ENCODE peak calls at places on chromosomes 3 and 15, in four cellular contexts. R is CD8-positive, alpha-beta T cell; U is psoas muscle; G is upper lobe of right lung. Q is an unnamed sample. For H3K9me3, the result is how much of the 10 kb centered on the place peaks cover.

GRCh38 chr3:58049143-58049785 is 41.0 kb downstream of the FLNB start:
- DNase-seq in G (no peak), U (peak), R (no peak), Q (peak)

GRCh38 chr15:52233405-52233804 is 42.2 kb upstream of the GNB5 start:
- DNase-seq in R (no peak), G (no peak), U (no peak), Q (no peak)

GRCh38 chr3:13022348-13023250 is 50.6 kb downstream of the IQSEC1 start:
- DNase-seq in U (peak), G (no peak), R (no peak), Q (peak)

GRCh38 chr3:169744332-169745054 is 20.4 kb downstream of the TERC start:
- DNase-seq in R (no peak), U (no peak), G (no peak), Q (no peak)

GRCh38 chr3:81676706-81677456 is 84.6 kb downstream of the GBE1 start:
- DNase-seq in R (no peak), G (no peak), U (no peak), Q (no peak)

GRCh38 chr3:46666471-46666845 is 27.0 kb downstream of the ALS2CL start:
- DNase-seq in G (peak), R (no peak), U (no peak), Q (peak)

GRCh38 chr3:172811099-172811498 is 60.6 kb downstream of the ECT2 start:
- DNase-seq in G (no peak), R (no peak), U (no peak), Q (no peak)

GRCh38 chr3:183434992-183435391 is 6.6 kb upstream of the MCF2L2 start:
- DNase-seq in U (no peak), R (no peak), G (no peak), Q (no peak)

GRCh38 chr3:161630791-161631190 is 134.2 kb downstream of the OTOL1 start:
- DNase-seq in G (no peak), U (no peak), R (no peak), Q (no peak)

GRCh38 chr3:153357436-153357835 is 195.4 kb downstream of the RAP2B start:
- DNase-seq in R (no peak), U (no peak), G (no peak), Q (no peak)

GRCh38 chr3:12964713-12965612 is 108.3 kb downstream of the IQSEC1 start:
- DNase-seq in G (no peak), U (no peak), R (no peak), Q (no peak)

GRCh38 chr3:65425880-65426279 is 612.8 kb downstream of the MAGI1 start:
- DNase-seq in R (no peak), G (no peak), U (no peak), Q (no peak)

GRCh38 chr3:4906107-4906621 is 73.1 kb upstream of the BHLHE40 start:
- DNase-seq in U (no peak), R (no peak), G (no peak), Q (no peak)

GRCh38 chr3:126212629-126213375 is 32.4 kb upstream of the ALDH1L1 start:
- DNase-seq in U (peak), R (no peak), G (peak), Q (peak)

GRCh38 chr15:69979783-69980182 is 117.9 kb downstream of the TLE3 start:
- DNase-seq in U (no peak), R (no peak), G (no peak), Q (no peak)

GRCh38 chr3:97841956-97842355 is 20.1 kb downstream of the CRYBG3 start:
- DNase-seq in U (no peak), G (no peak), R (no peak), Q (no peak)

DNA sequence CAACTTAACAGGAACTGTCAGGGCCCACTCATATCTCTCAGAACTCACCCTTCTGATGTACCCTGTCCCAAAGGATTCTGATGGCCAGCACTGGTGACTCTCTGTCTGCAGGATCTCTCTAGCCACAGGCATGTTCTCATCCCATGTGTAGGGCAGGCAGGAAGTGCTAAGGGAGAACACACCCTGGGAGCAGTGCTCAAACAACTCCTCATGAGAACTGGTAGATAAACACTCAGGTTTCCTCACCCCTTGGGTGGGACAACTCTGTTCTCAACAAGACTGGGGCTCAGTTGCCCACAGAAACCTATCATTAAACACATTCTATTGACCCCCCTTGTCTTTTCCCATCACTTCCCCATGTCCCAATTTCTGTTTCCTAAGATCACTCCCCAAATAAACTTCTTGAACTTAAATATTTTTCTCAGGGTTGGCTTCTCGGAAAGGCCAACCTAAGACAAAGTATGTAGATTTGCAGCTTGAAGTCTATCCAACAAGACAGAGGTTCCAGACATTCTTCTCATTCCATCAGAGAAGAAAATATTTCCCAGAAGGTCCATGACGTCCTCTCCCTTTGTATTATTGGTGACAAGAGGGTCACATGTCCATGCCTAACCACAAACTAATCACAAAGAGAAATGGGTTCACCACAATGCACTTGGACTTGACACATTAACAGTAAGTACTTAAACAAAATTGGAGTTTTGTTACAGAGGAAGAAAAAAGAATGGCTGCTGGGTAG is 276.6 kb upstream of the GADL1 start:
- DNase-seq in U (no peak), G (no peak), R (no peak), Q (no peak)
- H3K27ac ChIP-seq in U (no peak), G (peak), R (no peak), Q (no peak)

GRCh38 chr3:108088697-108089096 is 2.1 kb downstream of the CD47 start:
- DNase-seq in G (no peak), R (no peak), U (no peak), Q (no peak)
- H3K9me3 ChIP-seq in G (under half), R (under half), U (under half), Q (under half)

DNA sequence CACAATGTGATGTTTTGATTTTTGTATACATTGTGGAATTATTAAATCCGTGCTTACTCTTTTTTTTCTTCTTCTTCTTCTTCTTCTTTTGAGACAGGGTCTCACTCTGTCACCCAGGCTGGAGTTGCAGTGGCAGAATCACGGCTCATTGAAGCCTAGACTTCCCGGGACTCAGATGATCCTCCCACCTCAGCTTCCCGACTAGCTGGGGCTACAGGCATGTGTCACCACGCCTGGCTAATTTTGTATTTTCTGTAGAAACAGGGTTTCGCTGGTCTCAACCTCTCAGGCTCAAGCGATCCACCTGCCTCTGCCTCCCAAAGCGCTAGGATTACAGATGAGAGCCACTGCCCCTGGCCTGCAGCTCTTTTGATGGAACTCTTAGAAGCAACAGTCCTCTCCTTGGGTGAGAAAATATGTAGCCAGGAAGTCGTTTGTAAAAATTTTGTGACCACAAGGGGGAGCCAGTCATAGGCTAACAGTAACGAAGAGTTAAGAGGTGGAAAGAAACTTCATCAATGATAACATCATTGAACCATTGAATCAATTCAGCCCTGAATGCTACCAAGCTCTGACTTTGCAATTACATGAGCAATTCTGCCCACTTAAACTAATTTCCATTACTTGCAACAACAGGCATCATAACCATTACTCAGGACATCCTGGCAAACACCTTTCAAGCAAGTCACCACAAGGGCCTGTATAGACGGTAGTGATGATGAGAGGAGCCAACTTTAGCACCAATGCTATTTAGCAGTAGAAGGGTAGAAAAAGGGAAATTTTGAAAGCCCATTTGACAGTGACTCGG is 16.7 kb upstream of the CMTM7 start:
- DNase-seq in R (peak), G (no peak), U (no peak), Q (no peak)
- TF ChIP-seq CTCF in R (peak), G (peak), U (peak), Q (peak)

DNA sequence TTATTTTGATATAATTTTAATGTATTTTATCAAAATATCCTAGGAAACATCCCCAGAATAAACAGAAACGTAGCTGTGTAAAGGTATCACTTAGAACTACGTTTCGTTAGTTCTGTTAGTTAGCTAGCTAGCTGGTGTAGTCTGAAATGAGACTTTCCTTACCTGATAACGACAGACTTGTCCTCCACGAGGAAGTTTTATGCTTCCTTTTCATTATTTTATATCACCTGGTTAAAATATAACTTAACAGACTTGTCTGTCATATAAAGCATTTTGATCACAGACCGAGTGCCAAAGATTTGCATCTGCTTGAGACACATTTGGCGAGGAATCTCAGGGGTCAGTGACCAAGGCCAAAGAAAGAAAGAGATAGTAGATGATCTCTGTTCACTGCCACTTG is 829.5 kb downstream of the VGLL3 start:
- DNase-seq in U (no peak), G (no peak), R (no peak), Q (no peak)
- H3K27ac ChIP-seq in U (no peak), G (no peak), R (no peak), Q (no peak)

GRCh38 chr3:112846764-112847163 is at the start of gene CD200R1L:
- DNase-seq in U (no peak), G (no peak), R (no peak), Q (no peak)
- H3K9me3 ChIP-seq in U (under half), G (under half), R (under half), Q (under half)

GRCh38 chr3:52820741-52821140 is 9.7 kb downstream of the ITIH4 start:
- DNase-seq in U (no peak), G (no peak), R (no peak), Q (no peak)
- TF ChIP-seq CTCF in U (peak), G (peak), R (peak), Q (peak)

DNA sequence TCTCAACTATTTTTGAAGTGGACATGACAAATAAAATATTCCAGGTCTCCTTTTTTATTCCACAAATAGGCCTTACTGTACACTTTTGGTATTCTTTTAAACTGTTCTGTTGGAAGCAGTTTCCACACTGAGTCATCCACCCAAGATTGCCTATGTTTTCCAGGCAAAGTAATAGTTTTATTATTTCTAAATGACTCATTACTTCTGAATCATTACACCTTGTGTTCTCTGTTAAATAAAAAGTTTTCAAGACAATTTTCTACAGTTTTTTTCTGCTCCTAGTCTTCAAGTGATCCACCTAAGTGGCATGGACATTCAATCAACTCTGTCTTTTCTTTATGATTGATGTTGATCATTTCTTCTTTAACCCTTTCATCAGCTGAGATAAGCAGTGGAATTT is 26.5 kb downstream of the PPP2R3A start:
- DNase-seq in G (no peak), R (no peak), U (no peak), Q (no peak)
- H3K27ac ChIP-seq in G (no peak), R (no peak), U (peak), Q (no peak)

DNA sequence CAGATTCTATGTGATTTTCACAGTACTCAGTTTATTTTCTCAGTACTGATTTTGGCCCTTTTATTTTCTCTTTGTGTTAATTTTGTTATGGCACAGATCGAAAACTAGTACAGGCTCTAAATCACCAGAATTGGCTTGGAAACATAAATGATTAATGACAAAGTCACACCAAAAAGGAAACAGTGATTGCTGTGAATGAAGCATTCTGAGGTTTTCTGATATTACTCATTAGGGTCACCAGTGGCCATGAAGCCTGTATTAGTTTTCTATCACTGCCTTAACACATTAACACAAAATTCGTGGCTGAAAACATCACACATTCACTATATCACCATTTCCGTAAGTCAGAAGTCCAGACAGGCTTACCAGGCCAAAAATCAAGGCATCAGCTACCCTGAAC is 343.0 kb upstream of the THRB start:
- DNase-seq in R (no peak), G (no peak), U (no peak), Q (no peak)
- H3K9me3 ChIP-seq in R (under half), G (under half), U (under half), Q (under half)

DNA sequence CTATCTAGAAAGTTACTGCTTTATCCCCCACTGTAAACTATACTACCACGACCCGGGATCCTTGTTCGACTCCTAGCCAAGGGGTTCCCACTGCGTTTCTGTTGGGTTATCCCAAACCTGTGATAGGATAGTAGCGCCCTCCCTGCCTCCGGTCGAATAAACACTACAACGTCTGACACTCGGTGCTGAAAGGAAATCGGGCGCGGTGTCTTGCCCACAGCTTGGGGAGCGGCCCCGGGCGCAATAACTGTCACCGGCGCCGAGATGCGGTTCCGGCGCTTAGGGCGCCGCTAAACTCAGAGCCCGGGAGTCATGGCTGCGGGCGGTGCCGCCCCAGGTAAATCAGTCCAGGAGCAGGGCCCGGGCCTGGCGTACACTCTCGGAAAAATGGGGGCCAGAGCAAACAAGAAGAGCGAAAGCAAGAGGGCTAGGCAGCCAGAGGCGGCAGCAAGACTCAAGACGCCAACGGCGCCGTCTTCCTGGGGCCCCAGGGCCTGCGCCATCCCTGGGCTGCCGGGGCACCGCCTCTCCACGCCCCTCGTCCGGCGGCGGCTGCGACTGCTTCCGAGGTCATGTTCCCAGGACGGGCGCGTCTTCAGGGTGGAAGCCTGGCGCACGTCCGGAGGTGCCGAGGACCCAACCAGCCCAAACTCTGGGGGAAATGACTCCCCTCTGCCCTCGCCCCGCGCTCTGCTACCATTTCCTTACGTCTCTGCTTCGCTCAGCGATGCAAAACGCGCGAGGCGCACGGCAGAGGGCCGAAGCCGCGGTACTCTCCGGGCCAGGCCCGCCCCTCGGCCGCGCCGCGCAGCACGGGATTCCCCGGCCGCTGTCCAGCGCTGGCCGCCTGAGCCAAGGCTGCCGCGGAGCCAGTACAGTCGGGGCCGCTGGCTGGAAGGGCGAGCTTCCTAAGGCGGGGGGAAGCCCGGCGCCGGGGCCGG is at the start of gene DUT:
- DNase-seq in U (peak), R (peak), G (peak), Q (peak)
- TF ChIP-seq CTCF in U (no peak), R (no peak), G (no peak), Q (no peak)

GRCh38 chr15:84947947-84948830 is 33.5 kb upstream of the PDE8A start:
- DNase-seq in U (peak), R (no peak), G (no peak), Q (peak)
- H3K27ac ChIP-seq in U (peak), R (no peak), G (no peak), Q (peak)

Q was measured in left ventricle myocardium inferior.